ENCODE peak calls at places on chromosome 3, in nine cellular contexts. Y, O, H, R, C, F, J, W and U are unnamed samples.

GRCh38 chr3:58630081-58630709 is 36.4 kb downstream of the FAM3D start:
- DNase-seq in J (no peak), Y (peak), C (no peak), H (peak), O (peak), R (peak), F (peak), W (peak), U (no peak)

GRCh38 chr3:37115451-37115850 is 58.9 kb downstream of the LRRFIP2 start:
- DNase-seq in C (no peak), J (no peak), W (no peak), F (no peak), Y (no peak), O (no peak), R (no peak), H (no peak), U (no peak)

GRCh38 chr3:41808152-41808551 is 153.8 kb downstream of the ULK4 start:
- DNase-seq in O (no peak), C (no peak), R (peak), J (no peak), Y (no peak), H (no peak), F (no peak), W (peak), U (peak)

GRCh38 chr3:43814461-43814860 is 123.7 kb downstream of the ABHD5 start:
- DNase-seq in Y (no peak), O (no peak), F (no peak), H (no peak), J (no peak), C (no peak), W (no peak), R (no peak), U (no peak)

GRCh38 chr3:66372681-66373350 is 128.0 kb downstream of the LRIG1 start:
- DNase-seq in W (peak), C (no peak), Y (no peak), J (no peak), H (no peak), O (peak), F (no peak), R (no peak), U (no peak)

GRCh38 chr3:114356084-114357009 is 62.5 kb downstream of the TIGIT start:
- DNase-seq in W (no peak), Y (no peak), R (no peak), H (no peak), C (no peak), J (no peak), F (peak), O (no peak), U (no peak)

GRCh38 chr3:78820497-78820896 is 947.3 kb downstream of the ROBO1 start:
- DNase-seq in R (no peak), C (no peak), Y (no peak), F (no peak), W (no peak), O (no peak), H (no peak), J (no peak), U (no peak)

GRCh38 chr3:69568458-69568857 is 170.8 kb upstream of the MITF start:
- DNase-seq in O (no peak), R (no peak), F (no peak), J (no peak), H (no peak), C (no peak), Y (no peak), W (no peak), U (no peak)

GRCh38 chr3:27681249-27681748 is 40.8 kb downstream of the EOMES start:
- DNase-seq in O (peak), Y (no peak), J (no peak), W (peak), H (no peak), F (peak), R (peak), C (peak), U (peak)

GRCh38 chr3:79661866-79662265 is 105.9 kb downstream of the ROBO1 start:
- DNase-seq in W (no peak), O (no peak), F (no peak), R (no peak), H (no peak), C (no peak), Y (no peak), J (no peak), U (no peak)

GRCh38 chr3:193783166-193783896 is 190.3 kb downstream of the OPA1 start:
- DNase-seq in O (no peak), W (peak), J (no peak), R (peak), C (no peak), H (no peak), F (no peak), Y (no peak), U (no peak)

GRCh38 chr3:197426161-197426566 is 127.8 kb upstream of the DLG1 start:
- DNase-seq in C (no peak), W (peak), J (no peak), O (no peak), Y (peak), R (no peak), F (no peak), H (no peak), U (no peak)

GRCh38 chr3:156334841-156335545 is 214.6 kb downstream of the KCNAB1 start:
- DNase-seq in O (no peak), Y (no peak), J (no peak), R (peak), W (peak), H (no peak), F (no peak), C (no peak), U (no peak)